ENCODE peak calls at places on chromosomes 16 and 17, in five cellular contexts. N is lung, Y is lower leg skin, W is lower lobe of right lung, X is heart right ventricle. T is an unnamed sample.

GRCh38 chr17:30332057-30332542 is 1.8 kb downstream of the TMIGD1 start:
- DNase-seq in N (no peak), Y (no peak), W (no peak), X (no peak), T (no peak)

GRCh38 chr16:4370570-4371480 is 823 bp upstream of the VASN start:
- DNase-seq in N (peak), Y (peak), W (peak), X (peak), T (no peak)

GRCh38 chr17:73546770-73547345 is 97.4 kb downstream of the SDK2 start:
- DNase-seq in N (peak), Y (no peak), W (peak), X (no peak), T (no peak)

GRCh38 chr16:12767897-12768296 is 35.8 kb downstream of the CPPED1 start:
- DNase-seq in N (no peak), Y (no peak), W (no peak), X (no peak), T (no peak)

GRCh38 chr16:84650062-84650991 is 2.0 kb downstream of the KLHL36 start:
- DNase-seq in N (no peak), Y (no peak), W (no peak), X (no peak), T (no peak)

GRCh38 chr17:41185001-41185400 is 290 bp upstream of the KRTAP4-1 start:
- DNase-seq in N (no peak), Y (no peak), W (no peak), X (no peak), T (no peak)

GRCh38 chr16:89985219-89985618 is 34.0 kb downstream of the DBNDD1 start:
- DNase-seq in N (no peak), Y (no peak), W (no peak), X (no peak), T (no peak)

GRCh38 chr17:1762233-1762905 is 509 bp downstream of the SERPINF1 start:
- DNase-seq in N (no peak), Y (no peak), W (no peak), X (peak), T (no peak)

GRCh38 chr17:2289878-2290478 is 13.6 kb downstream of the SMG6 start:
- DNase-seq in N (no peak), Y (no peak), W (no peak), X (no peak), T (no peak)

GRCh38 chr16:67990018-67990386 is 9.3 kb downstream of the DPEP2 start:
- DNase-seq in N (no peak), Y (no peak), W (no peak), X (no peak), T (no peak)
- TF ChIP-seq CTCF in N (no peak), Y (no peak), W (no peak), X (no peak), T (no peak)

GRCh38 chr17:44518032-44518431 is 14.8 kb upstream of the GPATCH8 start:
- DNase-seq in N (no peak), Y (no peak), W (no peak), X (no peak), T (no peak)
- TF ChIP-seq CTCF in N (no peak), Y (no peak), W (no peak), X (no peak), T (no peak)

GRCh38 chr17:7560172-7561027 is 1.3 kb upstream of the SENP3 start:
- DNase-seq in N (peak), Y (peak), W (peak), X (peak), T (no peak)
- TF ChIP-seq CTCF in N (no peak), Y (no peak), W (peak), X (no peak), T (no peak)

DNA sequence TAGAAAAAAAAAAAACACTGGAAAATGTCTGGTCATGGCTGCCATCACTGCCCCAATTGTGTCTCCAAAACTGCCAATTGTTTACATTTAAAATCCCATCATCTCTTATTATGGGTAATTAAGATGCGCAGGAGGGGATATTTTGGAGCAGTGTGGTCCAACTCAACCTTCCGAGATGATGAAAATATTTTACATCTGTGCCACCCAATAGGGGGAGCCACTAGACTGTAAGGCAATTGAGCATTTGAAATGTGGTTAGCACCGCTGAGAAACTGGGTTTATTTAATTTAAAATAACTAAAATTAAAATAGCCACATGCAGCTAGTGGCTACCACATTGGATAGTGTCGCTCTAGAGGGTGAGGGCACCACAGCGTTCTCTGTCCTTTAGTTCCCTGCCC is 3.6 kb downstream of the MPO start:
- DNase-seq in N (no peak), Y (no peak), W (no peak), X (no peak), T (no peak)
- TF ChIP-seq CTCF in N (no peak), Y (no peak), W (peak), X (no peak), T (peak)

DNA sequence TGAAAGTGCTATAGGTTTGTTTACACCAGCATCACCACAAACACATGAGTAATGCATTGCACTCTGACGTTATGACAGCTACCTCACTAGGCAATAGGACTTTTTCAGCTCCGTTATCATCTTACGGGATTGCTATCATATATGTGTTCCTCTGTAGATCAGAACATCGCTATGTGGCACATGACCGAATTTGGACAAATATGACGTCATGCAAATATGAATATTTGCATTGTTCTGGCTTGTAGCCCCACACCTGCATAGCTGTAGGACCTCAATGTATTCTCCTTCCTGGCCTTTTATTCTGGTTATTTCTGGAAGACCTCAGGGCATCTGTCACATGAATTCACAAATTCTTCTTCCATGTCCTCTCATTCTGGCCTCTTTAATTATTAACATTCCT is 393.2 kb downstream of the CDH13 start:
- DNase-seq in N (no peak), Y (no peak), W (no peak), X (no peak), T (no peak)
- TF ChIP-seq CTCF in N (no peak), Y (no peak), W (no peak), X (no peak), T (no peak)